ENCODE peak calls at places on chromosomes 16 and 17, in six cellular contexts. C, X, E, B, P and M are unnamed samples.

GRCh38 chr16:24776486-24777220 is 47.2 kb downstream of the TNRC6A start:
- DNase-seq in C (no peak), X (peak), E (no peak), B (no peak), P (no peak), M (no peak)

GRCh38 chr17:81379523-81379942 is 15.7 kb upstream of the BAHCC1 start:
- DNase-seq in C (no peak), X (peak), E (peak), B (peak), P (no peak), M (no peak)

GRCh38 chr17:78414178-78415162 is 36.0 kb downstream of the PGS1 start:
- DNase-seq in C (no peak), X (no peak), E (no peak), B (no peak), P (no peak), M (no peak)

GRCh38 chr17:1551741-1552140 is 10.9 kb downstream of the PITPNA start:
- DNase-seq in C (no peak), X (no peak), E (no peak), B (no peak), P (no peak), M (no peak)

GRCh38 chr16:30476991-30477390 is 4.4 kb downstream of the ITGAL start:
- DNase-seq in C (no peak), X (no peak), E (no peak), B (no peak), P (no peak), M (no peak)

GRCh38 chr17:75843577-75844529 is at the start of gene UNC13D:
- DNase-seq in C (peak), X (peak), E (no peak), B (peak), P (no peak), M (peak)

GRCh38 chr16:27267037-27267677 is 1.4 kb downstream of the NSMCE1 start:
- DNase-seq in C (no peak), X (no peak), E (peak), B (no peak), P (no peak), M (no peak)

GRCh38 chr17:60817187-60817586 is 139.5 kb downstream of the BCAS3 start:
- DNase-seq in C (no peak), X (no peak), E (no peak), B (no peak), P (no peak), M (no peak)

GRCh38 chr16:48628359-48628985 is 18.5 kb upstream of the N4BP1 start:
- DNase-seq in C (no peak), X (peak), E (no peak), B (no peak), P (no peak), M (no peak)

GRCh38 chr17:28953444-28954118 is 2.3 kb upstream of the PHF12 start:
- DNase-seq in C (peak), X (peak), E (peak), B (peak), P (peak), M (peak)

GRCh38 chr17:3738562-3739295 is 15.0 kb downstream of the HASPIN start:
- DNase-seq in C (no peak), X (peak), E (peak), B (peak), P (no peak), M (no peak)

GRCh38 chr16:86565644-86566511 is 751 bp upstream of the FOXC2 start:
- DNase-seq in C (no peak), X (no peak), E (peak), B (no peak), P (no peak), M (no peak)

GRCh38 chr16:55728797-55729196 is 73.0 kb downstream of the SLC6A2 start:
- DNase-seq in C (no peak), X (no peak), E (no peak), B (no peak), P (no peak), M (no peak)

GRCh38 chr17:30597776-30598288 is 120.6 kb downstream of the GOSR1 start:
- DNase-seq in C (no peak), X (no peak), E (no peak), B (no peak), P (no peak), M (no peak)
- TF ChIP-seq CTCF in C (no peak), X (no peak), E (no peak), B (no peak), P (no peak), M (no peak)

GRCh38 chr17:27038676-27039075 is 255.2 kb upstream of the WSB1 start:
- DNase-seq in C (no peak), X (no peak), E (peak), B (no peak), P (no peak), M (no peak)
- TF ChIP-seq CTCF in C (no peak), X (no peak), E (no peak), B (no peak), P (no peak), M (no peak)

GRCh38 chr17:58096892-58097291 is 13.7 kb downstream of the DYNLL2 start:
- DNase-seq in C (no peak), X (no peak), E (no peak), B (no peak), P (no peak), M (no peak)
- TF ChIP-seq CTCF in C (no peak), X (no peak), E (peak), B (no peak), P (no peak), M (no peak)

DNA sequence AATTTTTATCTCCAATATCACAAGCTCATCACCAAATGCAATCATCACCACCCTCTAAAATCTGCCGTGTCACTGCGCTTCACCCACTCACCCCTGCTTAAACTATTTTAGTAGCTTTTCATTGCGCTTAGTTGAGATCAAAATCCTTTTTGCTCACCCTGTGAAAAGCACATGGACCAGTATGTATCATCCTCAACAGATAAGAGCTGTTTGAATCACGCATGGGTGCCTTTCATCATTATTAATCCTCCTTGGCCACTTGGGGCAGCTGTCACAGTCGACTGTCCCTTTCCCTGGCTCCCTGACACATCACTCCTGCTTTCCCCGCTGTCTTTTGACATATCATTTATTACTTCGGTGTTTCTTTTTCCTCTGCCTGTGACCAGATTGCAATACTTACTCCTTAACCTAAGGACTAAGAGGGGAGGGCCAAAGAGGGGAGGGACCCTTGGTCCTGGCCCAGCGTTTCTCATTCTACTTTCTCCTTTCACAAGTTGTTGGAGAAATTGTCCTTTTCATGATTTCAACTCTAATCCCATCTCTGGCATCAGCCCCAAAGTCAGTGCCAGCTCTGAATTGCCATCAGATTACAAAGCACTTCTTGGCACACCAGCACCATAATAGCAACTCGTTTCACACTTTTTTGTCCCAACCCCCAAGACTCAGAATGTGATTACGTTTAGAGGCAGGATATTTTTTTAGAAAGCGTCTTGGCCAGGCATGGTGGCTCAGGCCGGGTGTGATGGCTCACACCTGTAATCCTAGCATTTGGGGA is 8.6 kb upstream of the KDM6B start:
- DNase-seq in C (no peak), X (no peak), E (peak), B (no peak), P (no peak), M (no peak)
- TF ChIP-seq CTCF in C (no peak), X (no peak), E (peak), B (no peak), P (no peak), M (no peak)